ENCODE peak calls at places on chromosomes 16 and 17, in four cellular contexts. One of them, this sample, is unnamed.

GRCh38 chr17:71486171-71486740 is 634.6 kb upstream of the SOX9 start:
- DNase-seq in NT2/D1: no peak
- DNase-seq in pancreas: no peak
- DNase-seq in right lobe of liver: no peak
- DNase-seq in this sample: no peak

GRCh38 chr17:43515641-43516040 is 30.5 kb downstream of the ETV4 start:
- DNase-seq in NT2/D1: no peak
- DNase-seq in pancreas: no peak
- DNase-seq in right lobe of liver: no peak
- DNase-seq in this sample: no peak

GRCh38 chr17:40315678-40316570 is 6.9 kb downstream of the RARA start:
- DNase-seq in NT2/D1: no peak
- DNase-seq in pancreas: no peak
- DNase-seq in right lobe of liver: peak
- DNase-seq in this sample: peak

GRCh38 chr16:69565611-69566436 is at the start of gene NFAT5:
- DNase-seq in NT2/D1: peak
- DNase-seq in pancreas: peak
- DNase-seq in right lobe of liver: peak
- DNase-seq in this sample: peak

GRCh38 chr16:2776500-2777139 is 460 bp downstream of the ELOB start:
- DNase-seq in NT2/D1: no peak
- DNase-seq in pancreas: no peak
- DNase-seq in right lobe of liver: no peak
- DNase-seq in this sample: no peak

GRCh38 chr17:79035686-79036085 is 11.7 kb downstream of the C1QTNF1 start:
- DNase-seq in NT2/D1: no peak
- DNase-seq in pancreas: no peak
- DNase-seq in right lobe of liver: no peak
- DNase-seq in this sample: peak

GRCh38 chr16:24525970-24526559 is 13.3 kb upstream of the RBBP6 start:
- DNase-seq in NT2/D1: no peak
- DNase-seq in pancreas: peak
- DNase-seq in right lobe of liver: no peak
- DNase-seq in this sample: no peak

GRCh38 chr16:1152651-1153259 is at the start of gene CACNA1H:
- DNase-seq in NT2/D1: no peak
- DNase-seq in pancreas: no peak
- DNase-seq in right lobe of liver: no peak
- DNase-seq in this sample: no peak

GRCh38 chr17:19720210-19720475 is 3.8 kb upstream of the SLC47A2 start:
- DNase-seq in NT2/D1: no peak
- DNase-seq in pancreas: no peak
- DNase-seq in right lobe of liver: peak
- DNase-seq in this sample: no peak

GRCh38 chr16:71441348-71441781 is 489 bp downstream of the TLE7 start:
- DNase-seq in NT2/D1: no peak
- DNase-seq in pancreas: no peak
- DNase-seq in right lobe of liver: no peak
- DNase-seq in this sample: no peak

GRCh38 chr16:88296437-88297177 is 86.2 kb upstream of the ZNF469 start:
- DNase-seq in NT2/D1: no peak
- DNase-seq in pancreas: no peak
- DNase-seq in right lobe of liver: peak
- DNase-seq in this sample: no peak

GRCh38 chr16:67451704-67452435 is 20.9 kb downstream of the HSD11B2 start:
- DNase-seq in NT2/D1: no peak
- DNase-seq in pancreas: peak
- DNase-seq in right lobe of liver: no peak
- DNase-seq in this sample: no peak

GRCh38 chr17:51258756-51259573 is 884 bp downstream of the MBTD1 start:
- DNase-seq in NT2/D1: no peak
- DNase-seq in pancreas: peak
- DNase-seq in right lobe of liver: peak
- DNase-seq in this sample: no peak

GRCh38 chr16:50001144-50001543 is 23.9 kb upstream of the CNEP1R1 start:
- DNase-seq in NT2/D1: no peak
- DNase-seq in pancreas: no peak
- DNase-seq in right lobe of liver: no peak
- DNase-seq in this sample: no peak

GRCh38 chr17:4840893-4841242 is 7.7 kb downstream of the MINK1 start:
- DNase-seq in NT2/D1: no peak
- DNase-seq in pancreas: no peak
- DNase-seq in right lobe of liver: no peak
- DNase-seq in this sample: no peak

GRCh38 chr17:34171245-34171818 is 83.8 kb upstream of the CCL2 start:
- DNase-seq in NT2/D1: no peak
- DNase-seq in pancreas: peak
- DNase-seq in right lobe of liver: no peak
- DNase-seq in this sample: no peak

GRCh38 chr16:3997231-3997841 is 116.8 kb upstream of the CREBBP start:
- DNase-seq in NT2/D1: no peak
- DNase-seq in pancreas: no peak
- DNase-seq in right lobe of liver: no peak
- DNase-seq in this sample: no peak

GRCh38 chr17:67157732-67158639 is 87.0 kb downstream of the HELZ start:
- DNase-seq in NT2/D1: peak
- DNase-seq in pancreas: no peak
- DNase-seq in right lobe of liver: no peak
- DNase-seq in this sample: no peak

GRCh38 chr16:54098247-54098646 is 188.3 kb downstream of the IRX3 start:
- DNase-seq in NT2/D1: no peak
- DNase-seq in pancreas: no peak
- DNase-seq in right lobe of liver: no peak
- DNase-seq in this sample: no peak

GRCh38 chr17:79791354-79792123 is 5.3 kb downstream of the CBX8 start:
- DNase-seq in NT2/D1: no peak
- DNase-seq in pancreas: no peak
- DNase-seq in right lobe of liver: peak
- DNase-seq in this sample: no peak

DNA sequence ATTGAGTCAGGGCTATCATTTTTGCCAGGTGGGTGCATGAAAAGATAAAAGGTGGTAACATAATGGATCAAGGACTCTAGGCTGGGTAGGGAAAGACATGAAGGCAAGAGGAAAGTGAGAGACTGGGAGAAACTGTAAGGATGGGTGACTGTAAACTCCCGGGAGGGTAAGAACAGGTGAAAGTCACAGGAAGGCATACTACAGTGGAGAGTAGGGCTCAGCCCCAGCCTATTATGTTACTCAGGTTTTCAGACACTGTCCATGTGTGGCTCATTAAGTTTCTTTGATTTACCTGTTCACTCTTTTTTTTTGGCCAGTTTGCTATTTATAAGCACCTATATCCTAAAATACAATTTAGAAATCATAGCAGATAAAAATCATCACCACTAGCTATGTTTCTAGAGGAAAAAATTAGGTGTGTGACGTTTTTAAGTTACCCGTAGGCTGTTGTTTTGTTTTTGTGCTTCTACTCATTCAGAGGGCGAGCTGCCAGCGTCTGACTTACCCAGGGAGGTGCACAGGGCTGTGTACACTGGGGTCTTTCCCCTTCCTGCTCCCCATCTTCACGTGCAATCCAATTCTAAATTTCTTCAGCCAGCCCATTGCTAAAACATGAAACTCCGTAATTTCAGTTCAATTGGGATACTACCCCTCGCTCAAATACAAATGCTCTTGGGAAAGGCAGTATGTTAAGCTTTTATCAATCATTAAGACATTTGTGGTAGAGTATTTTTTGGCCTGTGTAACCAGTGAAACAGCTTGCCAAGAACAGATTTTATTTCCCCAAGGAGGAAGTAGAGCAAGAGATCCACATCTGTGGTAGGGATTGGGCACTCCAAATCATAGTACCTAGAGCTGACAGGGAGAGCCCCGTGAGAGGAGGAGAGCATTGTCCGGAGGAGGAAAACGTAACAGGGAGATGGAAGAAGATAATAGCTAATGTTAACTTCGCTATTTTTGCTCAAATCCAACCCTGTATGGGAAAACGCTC is 21.7 kb upstream of the VWA3A start:
- DNase-seq in NT2/D1: no peak
- DNase-seq in pancreas: no peak
- DNase-seq in right lobe of liver: no peak
- DNase-seq in this sample: no peak
- H3K4me3 ChIP-seq in NT2/D1: no peak
- H3K4me3 ChIP-seq in pancreas: no peak
- H3K4me3 ChIP-seq in right lobe of liver: no peak
- H3K4me3 ChIP-seq in this sample: peak

GRCh38 chr17:77687921-77688320 is 270.6 kb upstream of the TNRC6C start:
- DNase-seq in NT2/D1: no peak
- DNase-seq in pancreas: no peak
- DNase-seq in right lobe of liver: no peak
- DNase-seq in this sample: peak

GRCh38 chr17:77688369-77688768 is 270.1 kb upstream of the TNRC6C start:
- DNase-seq in NT2/D1: no peak
- DNase-seq in pancreas: no peak
- DNase-seq in right lobe of liver: no peak
- DNase-seq in this sample: peak

GRCh38 chr17:77692571-77693161 is 265.8 kb upstream of the TNRC6C start:
- DNase-seq in NT2/D1: no peak
- DNase-seq in pancreas: no peak
- DNase-seq in right lobe of liver: peak
- DNase-seq in this sample: peak

GRCh38 chr17:77691216-77692085 is 267.1 kb upstream of the TNRC6C start:
- DNase-seq in NT2/D1: no peak
- DNase-seq in pancreas: no peak
- DNase-seq in right lobe of liver: peak
- DNase-seq in this sample: peak

DNA sequence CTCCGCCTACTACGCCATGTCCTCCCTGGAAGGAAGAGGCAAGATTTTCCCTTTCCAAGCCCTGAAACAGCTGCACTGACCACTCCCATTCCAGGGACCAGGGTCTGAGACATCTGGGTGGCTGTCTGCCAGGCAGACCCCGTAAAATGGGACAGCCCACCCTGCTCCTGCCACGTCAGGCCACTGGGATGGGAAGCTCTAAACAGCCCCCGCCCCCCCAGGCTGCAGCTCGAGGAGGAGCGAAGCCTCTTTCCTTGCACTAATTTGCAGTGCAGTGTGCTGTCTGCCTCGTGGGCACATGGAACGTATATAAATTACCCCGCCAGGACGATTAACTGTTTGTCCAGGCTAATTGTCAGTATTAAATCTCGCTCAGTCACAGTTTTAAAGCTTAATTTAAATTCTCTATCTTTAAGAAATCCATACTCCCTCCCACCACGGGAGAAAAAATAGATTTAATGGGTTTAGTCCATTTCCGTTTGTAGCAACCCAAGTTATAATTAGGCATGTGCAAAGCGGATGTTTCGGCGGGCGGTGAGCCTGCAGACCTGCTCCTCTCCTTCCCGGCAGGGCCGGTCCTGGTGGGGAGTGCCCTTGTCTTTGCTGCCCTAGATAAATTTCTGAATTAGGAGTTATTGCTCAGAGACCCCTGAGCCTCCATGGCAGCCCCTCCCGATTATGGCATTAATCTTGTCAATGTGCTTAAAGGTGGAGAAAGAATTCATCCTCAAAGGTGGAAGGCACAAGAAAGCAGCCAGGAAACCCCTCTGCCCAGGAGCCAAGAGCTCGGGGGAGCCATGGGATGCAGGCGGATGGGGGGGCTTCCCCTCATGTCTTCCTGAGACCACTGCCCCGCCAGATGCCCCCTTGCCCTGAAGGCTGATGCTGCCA is 268.0 kb upstream of the TNRC6C start:
- DNase-seq in NT2/D1: no peak
- DNase-seq in pancreas: no peak
- DNase-seq in right lobe of liver: peak
- DNase-seq in this sample: peak
- H3K4me3 ChIP-seq in NT2/D1: no peak
- H3K4me3 ChIP-seq in pancreas: no peak
- H3K4me3 ChIP-seq in right lobe of liver: no peak
- H3K4me3 ChIP-seq in this sample: peak

GRCh38 chr16:7866144-7866543 is 533.5 kb downstream of the RBFOX1 start:
- DNase-seq in NT2/D1: no peak
- DNase-seq in pancreas: no peak
- DNase-seq in right lobe of liver: no peak
- DNase-seq in this sample: no peak

GRCh38 chr16:7871979-7872378 is 539.3 kb downstream of the RBFOX1 start:
- DNase-seq in NT2/D1: no peak
- DNase-seq in pancreas: no peak
- DNase-seq in right lobe of liver: no peak
- DNase-seq in this sample: no peak

GRCh38 chr16:7871371-7871770 is 538.7 kb downstream of the RBFOX1 start:
- DNase-seq in NT2/D1: no peak
- DNase-seq in pancreas: no peak
- DNase-seq in right lobe of liver: no peak
- DNase-seq in this sample: no peak

GRCh38 chr16:7861891-7862585 is 529.4 kb downstream of the RBFOX1 start:
- DNase-seq in NT2/D1: peak
- DNase-seq in pancreas: no peak
- DNase-seq in right lobe of liver: no peak
- DNase-seq in this sample: no peak

DNA sequence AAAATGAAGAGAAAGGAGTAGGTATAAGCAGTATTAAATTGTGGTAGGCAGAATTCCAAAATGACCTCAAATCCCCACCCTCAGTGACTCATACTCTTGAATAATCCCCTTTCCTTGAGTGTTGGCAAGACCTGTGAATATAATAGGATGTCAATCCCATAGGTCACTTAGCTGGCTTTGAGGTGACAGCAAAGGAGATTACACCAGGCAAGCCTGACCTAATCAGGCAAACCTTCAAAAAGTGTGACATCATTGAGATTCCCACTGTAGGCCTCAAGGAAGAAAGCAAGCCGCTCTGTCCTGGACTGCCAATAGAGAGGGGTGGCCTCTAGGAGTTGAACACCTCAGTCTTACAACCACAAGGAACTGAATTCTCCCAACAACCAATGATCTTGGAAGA is 535.2 kb downstream of the RBFOX1 start:
- DNase-seq in NT2/D1: no peak
- DNase-seq in pancreas: no peak
- DNase-seq in right lobe of liver: no peak
- DNase-seq in this sample: no peak
- H3K4me3 ChIP-seq in NT2/D1: no peak
- H3K4me3 ChIP-seq in pancreas: no peak
- H3K4me3 ChIP-seq in right lobe of liver: no peak
- H3K4me3 ChIP-seq in this sample: no peak

DNA sequence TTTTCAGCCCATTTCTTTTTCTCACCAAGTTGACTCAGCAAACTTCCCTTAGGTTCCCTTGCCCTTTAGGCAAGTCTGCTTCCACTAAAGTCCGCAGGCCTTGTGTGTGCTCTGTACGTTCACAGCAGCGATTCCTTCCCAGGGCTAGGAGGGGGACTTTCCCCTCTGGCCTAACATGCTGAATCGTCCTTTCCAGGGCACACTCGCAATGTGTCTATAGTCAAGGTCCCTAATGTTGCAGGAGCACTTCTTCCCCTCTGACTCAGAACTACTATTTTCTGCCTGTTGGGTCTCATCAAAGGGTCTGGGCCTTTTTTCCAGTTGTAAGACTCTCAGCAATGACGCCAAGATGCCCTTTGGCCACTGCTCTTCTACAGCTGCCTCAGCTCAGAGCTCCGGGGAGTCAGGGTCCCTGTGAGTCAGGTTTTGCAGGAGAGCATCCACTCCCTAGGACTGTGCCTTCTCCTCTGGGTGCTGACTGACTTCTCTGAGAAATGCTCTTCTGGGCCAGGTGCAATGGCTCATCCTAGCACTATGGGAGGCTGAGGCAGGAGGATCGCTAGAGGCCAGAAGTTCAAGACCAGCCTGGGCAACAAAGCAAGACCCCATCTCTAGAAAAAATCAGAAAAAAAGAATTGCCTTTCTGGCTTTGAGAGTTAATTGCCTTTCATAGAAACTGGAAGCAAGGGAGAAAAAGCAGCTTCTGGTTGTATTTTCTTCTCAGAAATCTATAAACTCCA is 64.4 kb upstream of the TBX2 start:
- DNase-seq in NT2/D1: no peak
- DNase-seq in pancreas: no peak
- DNase-seq in right lobe of liver: no peak
- DNase-seq in this sample: no peak
- H3K4me3 ChIP-seq in NT2/D1: no peak
- H3K4me3 ChIP-seq in pancreas: no peak
- H3K4me3 ChIP-seq in right lobe of liver: no peak
- H3K4me3 ChIP-seq in this sample: no peak